ENCODE peak calls at places on chromosomes 7 and 10, in seven cellular contexts. D is OCI-LY7, I is GM23338, T is GM13977, Z is AG09319, M is H9, P is fibroblast of lung. O is an unnamed sample.

GRCh38 chr10:71082930-71083329 is 129.4 kb upstream of the UNC5B start:
- DNase-seq in I (no peak), T (no peak), M (no peak), P (no peak), Z (no peak), D (no peak), O (no peak)

GRCh38 chr7:16978358-16979244 is 96.8 kb upstream of the AGR3 start:
- DNase-seq in Z (peak; percentile 61), I (peak; percentile 52), T (no peak), M (no peak), D (no peak), P (peak; percentile 88), O (no peak)

GRCh38 chr10:6083523-6084475 is 5.0 kb upstream of the RBM17 start:
- DNase-seq in Z (no peak), M (no peak), T (no peak), D (no peak), I (no peak), P (no peak), O (no peak)

GRCh38 chr10:77664018-77664417 is 26.4 kb upstream of the KCNMA1 start:
- DNase-seq in T (no peak), I (no peak), D (no peak), M (no peak), Z (no peak), P (no peak), O (no peak)

GRCh38 chr7:128410092-128410665 is 397 bp upstream of the IMPDH1 start:
- DNase-seq in D (peak; percentile 18), P (peak; percentile 81), M (no peak), Z (peak; percentile 34), I (peak; percentile 79), T (peak; percentile 60), O (no peak)

GRCh38 chr10:120946497-120946896 is 95.3 kb downstream of the WDR11 start:
- DNase-seq in D (no peak), M (no peak), P (no peak), Z (no peak), T (no peak), I (no peak), O (no peak)

GRCh38 chr10:70561558-70561957 is 41.0 kb downstream of the PRF1 start:
- DNase-seq in I (no peak), Z (no peak), M (no peak), D (peak; percentile 82), T (no peak), P (no peak), O (no peak)

GRCh38 chr7:105196473-105196872 is 182.5 kb downstream of the KMT2E start:
- DNase-seq in M (no peak), I (no peak), T (no peak), Z (no peak), P (peak; percentile 24), D (no peak), O (no peak)

GRCh38 chr10:84537447-84537931 is 209.1 kb downstream of the CCSER2 start:
- DNase-seq in Z (peak; percentile 25), P (peak; percentile 66), T (peak; percentile 78), D (peak; percentile 70), I (peak; percentile 92), M (no peak), O (peak; percentile 74)

GRCh38 chr10:133339708-133340380 is 3.1 kb upstream of the CALY start:
- DNase-seq in I (no peak), T (no peak), D (no peak), P (no peak), Z (no peak), M (no peak), O (no peak)

GRCh38 chr7:5324961-5325360 is 42.2 kb downstream of the SLC29A4 start:
- DNase-seq in D (no peak), P (no peak), T (no peak), Z (no peak), I (no peak), M (no peak), O (no peak)

GRCh38 chr10:44384601-44385422 is at the start of gene CXCL12:
- DNase-seq in I (peak; percentile 79), P (no peak), T (peak; percentile 61), M (peak; percentile 78), Z (no peak), D (no peak), O (no peak)

GRCh38 chr10:130929422-130930325 is 381.8 kb downstream of the TCERG1L start:
- DNase-seq in D (no peak), Z (no peak), T (no peak), M (no peak), I (no peak), P (no peak), O (no peak)

GRCh38 chr10:103793920-103794883 is 61.2 kb downstream of the SH3PXD2A start:
- DNase-seq in Z (no peak), T (no peak), D (no peak), I (no peak), P (no peak), M (no peak), O (no peak)

DNA sequence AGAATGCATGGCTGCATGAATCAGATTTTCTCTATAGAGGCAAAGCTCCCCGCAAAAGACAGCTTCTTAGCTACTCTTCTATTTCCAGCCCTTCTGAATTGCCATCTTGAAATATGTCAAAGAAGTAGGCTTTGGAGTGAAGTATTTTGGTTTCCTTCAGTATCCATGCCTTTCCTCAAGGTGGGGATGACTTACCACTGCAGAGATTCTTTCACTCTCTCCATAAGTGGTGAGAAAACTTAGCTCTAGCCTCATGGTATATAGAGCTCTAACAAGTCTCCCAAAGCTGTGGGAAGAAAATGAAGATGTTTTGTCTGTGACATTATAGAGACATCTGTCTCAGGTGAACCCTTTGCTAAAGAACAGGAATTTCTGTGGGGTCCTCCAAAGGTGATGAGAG is 89.6 kb upstream of the ITGB1 start:
- DNase-seq in I (no peak), M (no peak), D (peak; percentile 12), Z (no peak), P (peak; percentile 26), T (no peak), O (no peak)
- TF ChIP-seq CTCF in I (no peak), M (no peak), D (no peak), Z (peak; percentile 8), P (peak; percentile 11), T (no peak), O (no peak)

GRCh38 chr7:47579458-47579857 is 2.5 kb downstream of the TNS3 start:
- DNase-seq in T (no peak), P (no peak), M (no peak), D (no peak), I (no peak), Z (no peak), O (no peak)

GRCh38 chr7:47581821-47582747 is at the start of gene TNS3:
- DNase-seq in P (peak; percentile 44), I (peak; percentile 78), Z (no peak), M (peak; percentile 66), T (no peak), D (peak; percentile 71), O (no peak)

GRCh38 chr7:47581442-47581820 is 480 bp downstream of the TNS3 start:
- DNase-seq in I (peak; percentile 64), P (no peak), T (no peak), M (no peak), D (peak; percentile 40), Z (no peak), O (no peak)

GRCh38 chr7:47580175-47580701 is 1.7 kb downstream of the TNS3 start:
- DNase-seq in D (no peak), P (peak; percentile 56), I (peak; percentile 33), M (no peak), Z (no peak), T (no peak), O (no peak)

GRCh38 chr7:47580811-47581331 is 1.0 kb downstream of the TNS3 start:
- DNase-seq in M (no peak), D (peak; percentile 54), Z (no peak), I (peak; percentile 25), T (no peak), P (peak; percentile 36), O (no peak)
- TF ChIP-seq CTCF in M (no peak), D (peak; percentile 68), Z (peak; percentile 15), I (peak; percentile 7), T (no peak), P (no peak), O (no peak)

DNA sequence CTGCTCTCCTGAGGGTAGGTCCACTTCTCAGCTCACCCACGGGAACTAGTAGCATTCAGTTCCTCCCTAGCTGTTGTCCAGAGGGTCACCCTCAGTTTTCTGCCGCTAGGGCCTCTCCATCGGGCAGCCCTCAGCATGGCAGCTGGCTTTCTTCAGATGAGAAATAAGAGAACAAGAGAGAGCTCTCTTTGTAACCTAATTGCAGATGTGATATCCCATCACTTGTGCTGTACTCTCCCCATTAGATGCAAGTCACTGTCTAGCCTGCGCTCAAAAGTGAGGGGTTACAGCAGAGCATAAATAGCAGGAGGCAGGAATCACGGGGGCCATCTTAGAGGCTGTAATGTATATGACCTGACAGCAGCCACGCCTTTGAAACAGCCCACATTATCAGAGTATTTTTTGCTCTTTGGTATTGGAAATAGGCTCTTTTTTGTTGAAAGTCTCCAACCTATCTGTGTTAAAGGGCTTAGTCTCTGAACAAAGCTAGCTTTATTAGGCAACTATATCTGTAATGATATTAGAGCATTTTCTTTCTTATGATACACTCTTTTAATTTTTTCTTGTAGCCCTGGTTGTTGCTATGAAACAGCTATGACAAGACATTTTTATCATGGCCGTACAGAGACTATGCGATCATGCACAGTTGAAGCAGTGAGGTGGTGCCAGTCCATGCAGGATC is 45.7 kb downstream of the CROT start:
- DNase-seq in M (no peak), T (no peak), D (no peak), P (no peak), I (no peak), Z (no peak), O (no peak)
- TF ChIP-seq CTCF in M (no peak), T (no peak), D (no peak), P (no peak), I (no peak), Z (no peak), O (no peak)

GRCh38 chr7:34184466-34184865 is 279.1 kb downstream of the BMPER start:
- DNase-seq in T (no peak), M (no peak), P (no peak), Z (no peak), I (peak; percentile 41), D (no peak), O (no peak)
- TF ChIP-seq CTCF in T (no peak), M (peak; percentile 51), P (peak; percentile 3), Z (no peak), I (no peak), D (no peak), O (no peak)